ENCODE peak calls at places on chromosomes 11 and 22, in seven cellular contexts. V is PC-9; Y is PC-3; G is A549; D is HL-60; X is CD8-positive, alpha-beta T cell; I is neuronal stem cell. S is an unnamed sample.

GRCh38 chr11:1126935-1127663 is 30.7 kb upstream of the MUC5AC start:
- DNase-seq in V (no peak), Y (no peak), G (no peak), D (no peak), X (peak; percentile 43), I (no peak), S (no peak)

GRCh38 chr22:22037740-22038139 is 55.2 kb upstream of the TOP3B start:
- DNase-seq in V (no peak), Y (peak; percentile 6), G (no peak), D (no peak), X (no peak), I (peak; percentile 33), S (no peak)

GRCh38 chr11:15923169-15923568 is 433.2 kb downstream of the SOX6 start:
- DNase-seq in V (no peak), Y (no peak), G (no peak), D (no peak), X (no peak), I (no peak), S (peak; percentile 18)

GRCh38 chr11:126355926-126356897 is 726 bp downstream of the ST3GAL4 start:
- DNase-seq in V (no peak), Y (peak; percentile 31), G (no peak), D (peak; percentile 72), X (no peak), I (no peak), S (peak; percentile 25)

GRCh38 chr11:62130498-62131464 is 7.0 kb downstream of the INCENP start:
- DNase-seq in V (no peak), Y (no peak), G (no peak), D (no peak), X (no peak), I (no peak), S (no peak)

GRCh38 chr11:8532475-8532874 is 61.6 kb downstream of the STK33 start:
- DNase-seq in V (no peak), Y (no peak), G (no peak), D (no peak), X (no peak), I (no peak), S (no peak)

GRCh38 chr11:47553417-47553746 is 450 bp upstream of the CELF1 start:
- DNase-seq in V (no peak), Y (no peak), G (no peak), D (no peak), X (no peak), I (no peak), S (no peak)

GRCh38 chr11:2590131-2590950 is 109.5 kb downstream of the KCNQ1OT1 start:
- DNase-seq in V (no peak), Y (no peak), G (no peak), D (no peak), X (no peak), I (no peak), S (no peak)

GRCh38 chr11:69106124-69106811 is 49.5 kb upstream of the SMIM38 start:
- DNase-seq in V (peak; percentile 86), Y (peak; percentile 49), G (no peak), D (no peak), X (no peak), I (no peak), S (no peak)

GRCh38 chr11:8099291-8099899 is 18.4 kb downstream of the TUB start:
- DNase-seq in V (peak; percentile 66), Y (peak; percentile 83), G (peak; percentile 80), D (peak; percentile 64), X (peak; percentile 78), I (peak; percentile 63), S (peak; percentile 60)

GRCh38 chr11:12079726-12080556 is 30.4 kb upstream of the MICAL2 start:
- DNase-seq in V (peak; percentile 60), Y (peak; percentile 96), G (peak; percentile 96), D (no peak), X (no peak), I (no peak), S (peak; percentile 94)

GRCh38 chr11:59197990-59198389 is 14.7 kb downstream of the MPEG1 start:
- DNase-seq in V (no peak), Y (no peak), G (no peak), D (no peak), X (no peak), I (no peak), S (no peak)

GRCh38 chr11:28757725-28758515 is 649.7 kb downstream of the METTL15 start:
- DNase-seq in V (peak; percentile 26), Y (peak; percentile 95), G (peak; percentile 85), D (no peak), X (no peak), I (no peak), S (no peak)

GRCh38 chr11:91866642-91867041 is 358.0 kb upstream of the FAT3 start:
- DNase-seq in V (no peak), Y (no peak), G (no peak), D (no peak), X (no peak), I (no peak), S (no peak)

GRCh38 chr11:13277719-13278619 is at the start of gene BMAL1:
- DNase-seq in V (peak; percentile 40), Y (no peak), G (no peak), D (peak; percentile 46), X (peak; percentile 75), I (no peak), S (peak; percentile 20)
- H3K27ac ChIP-seq in V (no peak within 1 kb of the TSS), Y (no peak within 1 kb of the TSS), G (peak within 1 kb of the TSS; percentile 83), D (peak within 1 kb of the TSS; percentile 36), X (peak within 1 kb of the TSS; percentile 68), I (no peak within 1 kb of the TSS), S (peak within 1 kb of the TSS; percentile 93)

GRCh38 chr11:63940786-63941185 is 2.0 kb downstream of the NAA40 start:
- DNase-seq in V (no peak), Y (no peak), G (no peak), D (peak; percentile 68), X (no peak), I (no peak), S (no peak)
- H3K27ac ChIP-seq in V (no peak overlapping the region), Y (no peak overlapping the region), G (no peak overlapping the region), D (peak overlapping the region; percentile 58), X (no peak overlapping the region), I (no peak overlapping the region), S (no peak overlapping the region)

DNA sequence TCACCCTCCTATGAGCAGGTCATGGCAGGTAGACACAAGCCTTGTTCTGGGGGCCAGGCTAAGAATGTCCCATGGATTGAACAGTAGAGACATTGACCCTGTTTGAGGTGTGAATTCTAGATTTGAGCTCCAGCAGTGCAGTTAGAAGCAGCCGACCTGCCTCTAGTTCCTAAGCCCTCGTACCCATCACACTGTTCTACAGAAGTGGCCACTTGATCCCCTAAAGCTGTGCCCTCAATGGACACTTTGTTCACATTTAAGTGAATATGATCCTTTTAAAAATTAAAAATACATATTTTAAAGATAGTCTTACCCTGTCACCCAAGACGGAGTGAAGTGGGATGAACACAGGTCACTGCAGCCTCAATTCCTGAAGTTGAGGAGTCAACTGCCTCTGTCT is 122.0 kb downstream of the MED15 start:
- DNase-seq in V (no peak), Y (no peak), G (no peak), D (no peak), X (no peak), I (no peak), S (no peak)
- H3K27ac ChIP-seq in V (no peak overlapping the region), Y (no peak overlapping the region), G (no peak overlapping the region), D (no peak overlapping the region), X (no peak overlapping the region), I (no peak overlapping the region), S (no peak overlapping the region)

DNA sequence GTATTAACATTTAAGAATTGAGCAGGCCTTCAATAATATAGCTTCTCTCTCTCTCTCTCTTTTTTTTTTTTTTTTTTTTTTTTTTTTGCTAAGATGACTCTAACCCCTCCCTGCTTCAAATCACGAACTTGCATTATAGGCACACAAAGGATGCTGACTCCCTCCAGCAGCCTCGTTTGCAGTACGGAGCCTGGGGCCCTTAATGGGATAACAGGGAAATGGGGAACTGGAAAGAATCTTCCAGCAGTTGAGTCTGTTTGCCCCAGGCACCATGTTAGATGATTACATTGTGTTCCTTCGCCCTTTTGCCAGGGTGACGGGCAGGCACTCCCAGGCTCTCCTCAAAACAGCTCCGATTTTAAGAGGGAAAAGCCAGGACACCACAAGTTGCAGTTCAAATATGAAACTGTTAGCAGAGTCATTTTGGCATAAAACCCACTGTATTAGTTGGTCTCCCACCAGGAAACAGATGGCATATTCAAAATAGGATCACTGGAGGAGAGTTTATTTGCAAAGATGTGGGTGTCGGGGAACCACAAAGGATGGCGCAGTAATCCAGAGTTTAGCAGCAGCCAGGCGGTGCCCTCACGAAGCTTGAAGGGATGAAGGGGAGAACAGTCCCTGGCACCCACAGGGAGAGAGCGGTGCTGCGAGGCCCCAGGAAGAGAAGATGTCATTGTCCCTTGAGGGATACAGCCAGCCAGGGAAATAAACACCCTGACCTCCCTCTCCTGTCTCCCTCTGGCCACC is 26.5 kb upstream of the TREH start:
- DNase-seq in V (no peak), Y (no peak), G (no peak), D (no peak), X (no peak), I (no peak), S (no peak)
- H3K27ac ChIP-seq in V (no peak overlapping the region), Y (no peak overlapping the region), G (no peak overlapping the region), D (no peak overlapping the region), X (peak overlapping the region; percentile 27), I (no peak overlapping the region), S (no peak overlapping the region)

GRCh38 chr22:30970356-30970746 is 1.3 kb downstream of the TUG1 start:
- DNase-seq in V (no peak), Y (no peak), G (no peak), D (no peak), X (no peak), I (no peak), S (no peak)
- H3K27ac ChIP-seq in V (no peak overlapping the region), Y (no peak overlapping the region), G (peak overlapping the region; percentile 98), D (no peak overlapping the region), X (peak overlapping the region; percentile 75), I (no peak overlapping the region), S (no peak overlapping the region)

GRCh38 chr22:19498866-19499190 is 19.1 kb downstream of the CDC45 start:
- DNase-seq in V (no peak), Y (no peak), G (no peak), D (no peak), X (no peak), I (no peak), S (no peak)

GRCh38 chr22:19498154-19498865 is 18.6 kb downstream of the CDC45 start:
- DNase-seq in V (no peak), Y (no peak), G (no peak), D (no peak), X (no peak), I (no peak), S (no peak)

GRCh38 chr22:19495562-19496323 is 16.0 kb downstream of the CDC45 start:
- DNase-seq in V (no peak), Y (peak; percentile 22), G (peak; percentile 18), D (no peak), X (no peak), I (no peak), S (no peak)

GRCh38 chr22:19496324-19496630 is 16.6 kb downstream of the CDC45 start:
- DNase-seq in V (no peak), Y (no peak), G (no peak), D (no peak), X (no peak), I (no peak), S (no peak)

GRCh38 chr22:19497245-19497644 is 17.5 kb downstream of the CDC45 start:
- DNase-seq in V (no peak), Y (peak; percentile 78), G (no peak), D (no peak), X (no peak), I (no peak), S (no peak)
- H3K27ac ChIP-seq in V (no peak overlapping the region), Y (peak overlapping the region; percentile 55), G (no peak overlapping the region), D (no peak overlapping the region), X (no peak overlapping the region), I (no peak overlapping the region), S (no peak overlapping the region)

GRCh38 chr11:5013012-5013411 is 18.4 kb downstream of the OR51L1 start:
- DNase-seq in V (no peak), Y (no peak), G (no peak), D (no peak), X (no peak), I (no peak), S (no peak)
- H3K27ac ChIP-seq in V (no peak overlapping the region), Y (no peak overlapping the region), G (no peak overlapping the region), D (no peak overlapping the region), X (no peak overlapping the region), I (no peak overlapping the region), S (no peak overlapping the region)